ENCODE peak calls at places on chromosomes 11 and 22, in seven cellular contexts. H, Z, I, R, A, O and J are unnamed samples. For H3K4me1, the result is how much of the 10 kb centered on the place peaks cover.

GRCh38 chr22:46394622-46395021 is 59.1 kb downstream of the TRMU start:
- DNase-seq in H (no peak), Z (no peak), I (no peak), R (no peak), A (no peak), O (no peak), J (no peak)

GRCh38 chr22:20464096-20464614 is 26.5 kb upstream of the SCARF2 start:
- DNase-seq in H (no peak), Z (no peak), I (no peak), R (no peak), A (no peak), O (no peak), J (no peak)

GRCh38 chr11:84930863-84931262 is 696.3 kb downstream of the DLG2 start:
- DNase-seq in H (no peak), Z (no peak), I (no peak), R (no peak), A (no peak), O (no peak), J (no peak)

GRCh38 chr11:76596652-76597051 is 73.9 kb downstream of the LRRC32 start:
- DNase-seq in H (no peak), Z (no peak), I (no peak), R (no peak), A (no peak), O (no peak), J (peak)

GRCh38 chr11:116427903-116428637 is 344.7 kb downstream of the BUD13 start:
- DNase-seq in H (no peak), Z (no peak), I (no peak), R (no peak), A (peak), O (no peak), J (no peak)

GRCh38 chr11:1335811-1336761 is 26.7 kb upstream of the TOLLIP start:
- DNase-seq in H (peak), Z (no peak), I (peak), R (peak), A (no peak), O (peak), J (no peak)

GRCh38 chr11:87030458-87031054 is 7.2 kb upstream of the TMEM135 start:
- DNase-seq in H (no peak), Z (no peak), I (no peak), R (no peak), A (no peak), O (no peak), J (no peak)

GRCh38 chr11:33828604-33829429 is 54.5 kb upstream of the FBXO3 start:
- DNase-seq in H (peak), Z (no peak), I (no peak), R (no peak), A (no peak), O (no peak), J (no peak)

GRCh38 chr22:36339171-36340065 is 48.3 kb downstream of the MYH9 start:
- DNase-seq in H (no peak), Z (no peak), I (no peak), R (no peak), A (peak), O (no peak), J (no peak)

GRCh38 chr11:33040127-33040861 is 922 bp downstream of the TCP11L1 start:
- DNase-seq in H (peak), Z (no peak), I (no peak), R (no peak), A (no peak), O (no peak), J (no peak)

GRCh38 chr11:22165799-22166548 is 26.9 kb upstream of the ANO5 start:
- DNase-seq in H (no peak), Z (no peak), I (no peak), R (no peak), A (no peak), O (no peak), J (no peak)

GRCh38 chr11:94129505-94130335 is 1.1 kb downstream of the PANX1 start:
- DNase-seq in H (no peak), Z (peak), I (no peak), R (no peak), A (peak), O (peak), J (peak)

GRCh38 chr11:92211576-92212167 is 12.9 kb upstream of the FAT3 start:
- DNase-seq in H (peak), Z (no peak), I (no peak), R (no peak), A (no peak), O (no peak), J (no peak)

GRCh38 chr11:74538680-74539079 is 45.2 kb upstream of the LIPT2 start:
- DNase-seq in H (no peak), Z (no peak), I (no peak), R (no peak), A (no peak), O (no peak), J (no peak)

GRCh38 chr11:15035283-15035682 is 38.1 kb upstream of the CALCB start:
- DNase-seq in H (peak), Z (no peak), I (no peak), R (no peak), A (no peak), O (no peak), J (no peak)

GRCh38 chr11:79686703-79687419 is 246.0 kb upstream of the TENM4 start:
- DNase-seq in H (no peak), Z (no peak), I (no peak), R (no peak), A (no peak), O (no peak), J (no peak)

GRCh38 chr11:41116970-41117369 is 342.5 kb downstream of the LRRC4C start:
- DNase-seq in H (peak), Z (no peak), I (no peak), R (no peak), A (no peak), O (no peak), J (no peak)

GRCh38 chr11:90414221-90414620 is 191.4 kb upstream of the CHORDC1 start:
- DNase-seq in H (no peak), Z (no peak), I (no peak), R (no peak), A (no peak), O (no peak), J (no peak)

GRCh38 chr22:31998784-31999435 is 44.2 kb upstream of the SLC5A1 start:
- DNase-seq in H (no peak), Z (no peak), I (peak), R (no peak), A (no peak), O (no peak), J (no peak)

GRCh38 chr22:20091690-20092476 is 11.8 kb downstream of the DGCR8 start:
- DNase-seq in H (no peak), Z (no peak), I (no peak), R (no peak), A (no peak), O (no peak), J (no peak)

GRCh38 chr11:62726156-62727006 is 876 bp downstream of the HNRNPUL2 start:
- DNase-seq in H (no peak), Z (no peak), I (no peak), R (peak), A (peak), O (no peak), J (no peak)

GRCh38 chr11:108875134-108875533 is 210.3 kb downstream of the DDX10 start:
- DNase-seq in H (no peak), Z (no peak), I (no peak), R (no peak), A (no peak), O (no peak), J (no peak)

GRCh38 chr11:83115551-83115950 is 41.4 kb upstream of the PCF11 start:
- DNase-seq in H (peak), Z (no peak), I (no peak), R (no peak), A (no peak), O (peak), J (no peak)

GRCh38 chr11:120391854-120392253 is 55.6 kb downstream of the ARHGEF12 start:
- DNase-seq in H (no peak), Z (no peak), I (no peak), R (no peak), A (peak), O (no peak), J (no peak)
- TF ChIP-seq POLR2AphosphoS5 in H (no peak), Z (no peak), I (no peak), R (no peak), A (no peak), O (no peak), J (no peak)

GRCh38 chr22:50079689-50080465 is 5.3 kb downstream of the MLC1 start:
- DNase-seq in H (no peak), Z (no peak), I (no peak), R (no peak), A (no peak), O (no peak), J (no peak)
- H3K4me1 ChIP-seq in H (under half), Z (under half), I (under half), R (under half), A (under half), O (under half), J (under half)

GRCh38 chr11:35030716-35031213 is 108.2 kb upstream of the CD44 start:
- DNase-seq in H (no peak), Z (peak), I (no peak), R (peak), A (peak), O (peak), J (no peak)
- TF ChIP-seq POLR2AphosphoS5 in H (no peak), Z (no peak), I (no peak), R (peak), A (no peak), O (no peak), J (peak)

DNA sequence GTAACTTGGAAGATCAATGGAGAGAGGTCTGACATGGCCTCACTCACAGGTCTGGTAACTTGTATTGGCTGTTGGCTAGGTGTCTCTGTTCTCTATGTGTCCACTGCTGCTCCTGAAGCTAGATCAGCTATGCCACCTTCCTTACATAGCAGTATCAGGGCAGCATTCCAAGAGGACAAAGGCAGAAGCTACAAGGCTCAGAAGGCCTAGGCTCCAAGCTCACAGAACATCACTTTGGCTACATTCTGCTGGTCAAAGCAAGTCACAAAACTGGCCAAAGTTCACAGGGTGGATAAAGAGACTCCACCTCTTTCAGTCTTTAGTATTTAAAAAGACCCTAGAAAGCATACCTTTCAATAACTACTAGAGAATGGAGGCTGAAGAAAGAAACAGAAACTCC is 4.1 kb downstream of the SLC5A12 start:
- DNase-seq in H (no peak), Z (no peak), I (no peak), R (no peak), A (no peak), O (no peak), J (no peak)
- H3K4me1 ChIP-seq in H (under half), Z (under half), I (under half), R (under half), A (under half), O (under half), J (under half)

DNA sequence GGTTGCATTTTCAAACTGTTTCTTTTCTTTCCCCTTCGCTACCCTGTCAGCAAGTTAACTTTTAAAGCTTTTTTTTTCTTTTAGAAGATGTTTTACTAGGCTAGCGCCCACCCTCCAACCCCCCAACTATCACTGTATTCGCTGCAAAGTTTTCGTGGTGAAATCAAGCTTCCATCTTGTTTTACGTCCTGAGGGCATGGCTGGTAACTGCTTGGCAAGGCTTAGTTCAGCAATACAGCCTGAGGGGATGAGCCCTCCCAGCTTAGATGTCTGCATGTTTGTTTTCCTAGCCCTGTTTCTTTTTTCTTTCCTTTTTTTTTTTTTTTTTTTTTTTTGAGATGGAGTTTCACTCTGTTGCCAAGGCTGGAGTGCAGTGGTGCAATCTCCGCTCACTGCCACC is 1359.2 kb downstream of the LRRC4C start:
- DNase-seq in H (peak), Z (no peak), I (no peak), R (no peak), A (no peak), O (no peak), J (no peak)
- TF ChIP-seq POLR2AphosphoS5 in H (no peak), Z (no peak), I (no peak), R (no peak), A (no peak), O (no peak), J (no peak)

GRCh38 chr11:6650104-6650503 is 5.5 kb downstream of the DCHS1 start:
- DNase-seq in H (no peak), Z (no peak), I (no peak), R (no peak), A (no peak), O (no peak), J (no peak)
- H3K4me1 ChIP-seq in H (under half), Z (under half), I (under half), R (under half), A (under half), O (under half), J (under half)

GRCh38 chr22:44577391-44578114 is 79.5 kb upstream of the RTL6 start:
- DNase-seq in H (no peak), Z (no peak), I (no peak), R (no peak), A (no peak), O (no peak), J (no peak)

GRCh38 chr22:44574581-44575343 is 76.7 kb upstream of the RTL6 start:
- DNase-seq in H (no peak), Z (no peak), I (peak), R (peak), A (no peak), O (no peak), J (no peak)

GRCh38 chr22:44578115-44578457 is 80.1 kb upstream of the RTL6 start:
- DNase-seq in H (no peak), Z (no peak), I (no peak), R (peak), A (no peak), O (no peak), J (no peak)

GRCh38 chr22:44575344-44576268 is 77.6 kb upstream of the RTL6 start:
- DNase-seq in H (no peak), Z (no peak), I (no peak), R (no peak), A (no peak), O (no peak), J (no peak)

DNA sequence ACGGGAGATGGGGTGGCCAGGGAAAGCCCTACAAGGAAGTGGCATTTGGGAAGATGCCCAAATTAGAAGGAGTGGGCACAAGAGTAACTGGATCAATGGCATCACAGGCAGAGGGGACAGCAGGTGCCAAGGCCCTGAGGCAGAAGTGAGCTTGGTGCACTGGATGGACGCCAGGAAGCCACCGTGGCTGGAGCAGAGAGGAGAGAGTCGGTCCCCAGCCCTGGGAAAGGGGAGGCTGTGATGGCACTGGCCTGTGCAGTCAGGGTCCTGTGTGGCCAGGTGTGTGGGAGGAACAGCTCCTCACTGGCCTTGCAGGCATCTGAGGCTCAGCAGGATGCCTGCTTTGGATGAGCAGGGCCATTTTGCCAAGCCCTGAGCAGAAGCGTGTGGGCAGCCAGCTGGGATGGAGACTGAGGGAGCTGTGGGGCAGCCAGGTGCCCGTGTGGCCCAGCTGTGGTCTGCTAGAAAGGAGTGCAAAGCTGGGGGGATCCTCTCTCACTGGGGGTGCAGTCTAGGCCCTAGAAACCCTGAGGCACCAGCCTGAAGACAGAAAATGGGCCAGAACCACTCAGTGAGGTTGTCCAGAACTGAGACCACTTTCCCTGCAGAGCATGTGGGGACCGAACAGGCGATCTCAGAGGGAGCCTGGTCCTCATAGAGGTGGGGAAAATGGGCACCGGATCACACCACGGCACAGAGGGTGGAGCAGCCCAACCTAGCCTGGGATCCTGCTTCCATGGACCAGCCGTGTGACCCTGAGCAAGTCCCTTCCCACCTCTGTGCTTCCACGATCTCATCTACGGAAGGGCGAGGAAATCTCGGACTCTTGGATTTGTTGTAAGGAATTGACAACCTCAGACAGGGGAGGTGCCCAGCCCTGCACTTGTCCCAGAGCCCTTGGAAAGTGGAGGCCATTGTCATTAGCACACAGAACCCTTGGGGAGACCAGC is 78.6 kb upstream of the RTL6 start:
- DNase-seq in H (no peak), Z (no peak), I (no peak), R (peak), A (no peak), O (no peak), J (no peak)
- TF ChIP-seq POLR2AphosphoS5 in H (no peak), Z (no peak), I (no peak), R (no peak), A (no peak), O (no peak), J (no peak)